ENCODE peak calls at places on chromosomes 16 and 17, in five cellular contexts. J is PC-3, F is hepatocyte, E is OCI-LY7, H is endothelial cell of umbilical vein. K is an unnamed sample. For H3K79me2, the result is how much of the 10 kb centered on the place peaks cover.

GRCh38 chr17:2939714-2940351 is 123.6 kb downstream of the OR1D5 start:
- DNase-seq in J (no peak), F (no peak), E (peak), H (no peak), K (no peak)

GRCh38 chr17:68391561-68392268 is 65.6 kb downstream of the WIPI1 start:
- DNase-seq in J (no peak), F (peak), E (no peak), H (no peak), K (no peak)

GRCh38 chr17:48854774-48855476 is 24.1 kb downstream of the CALCOCO2 start:
- DNase-seq in J (no peak), F (no peak), E (no peak), H (no peak), K (no peak)

GRCh38 chr17:6241381-6241780 is 171.2 kb downstream of the WSCD1 start:
- DNase-seq in J (peak), F (no peak), E (no peak), H (no peak), K (no peak)

GRCh38 chr16:89144681-89145080 is 26.9 kb upstream of the CDH15 start:
- DNase-seq in J (no peak), F (no peak), E (no peak), H (no peak), K (no peak)

GRCh38 chr16:79698341-79698753 is 97.8 kb upstream of the MAF start:
- DNase-seq in J (no peak), F (no peak), E (no peak), H (no peak), K (no peak)

GRCh38 chr17:72470338-72471133 is 349.7 kb downstream of the SOX9 start:
- DNase-seq in J (no peak), F (no peak), E (no peak), H (no peak), K (no peak)

GRCh38 chr17:5775098-5775497 is 190.8 kb upstream of the NLRP1 start:
- DNase-seq in J (no peak), F (no peak), E (no peak), H (no peak), K (no peak)

GRCh38 chr17:8918811-8919210 is 46.7 kb downstream of the PIK3R5 start:
- DNase-seq in J (peak), F (no peak), E (no peak), H (no peak), K (no peak)

GRCh38 chr16:48971571-48972071 is 310.0 kb downstream of the CBLN1 start:
- DNase-seq in J (peak), F (no peak), E (no peak), H (no peak), K (no peak)

GRCh38 chr17:27669136-27669535 is 38.1 kb downstream of the LGALS9 start:
- DNase-seq in J (no peak), F (no peak), E (no peak), H (no peak), K (no peak)

DNA sequence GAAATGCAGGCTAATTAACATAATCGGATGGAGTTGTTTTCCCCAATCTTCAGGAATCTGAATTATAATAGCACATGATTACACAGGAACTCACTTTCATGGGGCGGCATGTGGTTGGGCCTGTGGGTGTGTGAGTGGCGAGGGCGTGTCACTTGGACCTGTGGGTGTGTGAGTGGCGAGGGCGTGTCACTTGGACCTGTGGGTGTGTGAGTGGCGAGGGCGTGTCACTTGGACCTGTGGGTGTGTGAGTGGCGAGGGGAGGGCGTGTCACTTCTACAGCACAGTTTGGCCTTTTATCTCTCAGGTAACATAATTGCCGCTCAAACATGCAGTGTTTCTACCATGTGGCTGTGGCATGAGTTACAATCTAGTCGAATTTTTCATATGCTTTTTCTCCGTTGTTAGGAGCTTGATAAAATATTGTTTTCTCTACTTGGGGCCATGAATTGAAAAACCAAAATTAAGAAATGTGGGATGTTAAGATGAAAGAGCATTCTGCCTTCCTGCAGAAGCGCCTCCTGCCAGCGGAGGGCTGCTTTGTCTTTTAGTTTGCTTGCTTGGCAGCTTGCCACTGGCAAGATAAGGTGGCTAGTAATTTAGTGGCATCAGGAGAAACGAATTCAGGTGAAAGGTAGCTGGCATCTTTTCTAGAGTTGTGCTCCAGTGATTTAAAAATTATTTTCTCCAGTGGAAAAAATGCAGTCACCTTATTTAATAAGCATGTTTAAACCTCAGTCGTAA is 36.2 kb downstream of the USP10 start:
- DNase-seq in J (peak), F (no peak), E (no peak), H (no peak), K (peak)
- H3K79me2 ChIP-seq in J (half or more), F (half or more), E (half or more), H (half or more), K (half or more)

GRCh38 chr17:1164935-1165556 is 14.7 kb downstream of the ABR start:
- DNase-seq in J (no peak), F (no peak), E (peak), H (peak), K (no peak)

GRCh38 chr17:1162116-1162855 is 17.5 kb downstream of the ABR start:
- DNase-seq in J (no peak), F (no peak), E (no peak), H (no peak), K (peak)

GRCh38 chr17:1168537-1169234 is 11.1 kb downstream of the ABR start:
- DNase-seq in J (no peak), F (no peak), E (no peak), H (no peak), K (peak)

GRCh38 chr17:1169471-1169908 is 10.3 kb downstream of the ABR start:
- DNase-seq in J (no peak), F (no peak), E (no peak), H (no peak), K (no peak)

GRCh38 chr17:1165836-1166235 is 13.9 kb downstream of the ABR start:
- DNase-seq in J (no peak), F (no peak), E (no peak), H (no peak), K (no peak)
- H3K79me2 ChIP-seq in J (under half), F (under half), E (half or more), H (under half), K (under half)

GRCh38 chr17:57574040-57574513 is 171.0 kb downstream of the CCDC182 start:
- DNase-seq in J (peak), F (peak), E (no peak), H (no peak), K (no peak)
- H3K79me2 ChIP-seq in J (under half), F (under half), E (under half), H (under half), K (under half)

DNA sequence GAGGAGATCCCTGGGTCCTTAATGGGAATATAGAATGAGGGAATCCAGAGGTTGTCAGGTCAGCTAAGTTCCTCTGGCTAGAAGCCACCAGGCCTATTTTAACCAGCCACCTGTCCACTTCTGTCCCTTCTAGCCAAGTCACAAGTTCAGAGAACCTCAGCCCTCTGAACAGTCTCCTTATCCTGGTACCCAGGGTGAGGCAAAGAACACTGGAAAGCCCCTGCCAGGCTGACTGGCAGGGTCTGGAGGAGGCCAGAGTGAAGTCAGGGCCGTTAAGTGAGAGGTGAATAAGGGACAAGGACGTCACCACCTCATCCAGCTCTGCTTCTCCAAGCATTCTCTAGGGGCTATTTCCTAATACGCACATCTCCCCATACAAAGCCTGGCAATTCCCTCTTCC is 2.7 kb downstream of the CTDNEP1 start:
- DNase-seq in J (no peak), F (no peak), E (no peak), H (no peak), K (no peak)
- H3K79me2 ChIP-seq in J (half or more), F (half or more), E (half or more), H (half or more), K (half or more)

GRCh38 chr17:61402073-61402541 is 2.5 kb downstream of the TBX2 start:
- DNase-seq in J (no peak), F (no peak), E (no peak), H (no peak), K (no peak)

GRCh38 chr17:61404702-61405046 is 5.0 kb downstream of the TBX2 start:
- DNase-seq in J (no peak), F (no peak), E (no peak), H (no peak), K (no peak)

GRCh38 chr17:61403846-61404701 is 4.4 kb downstream of the TBX2 start:
- DNase-seq in J (no peak), F (no peak), E (no peak), H (no peak), K (no peak)

GRCh38 chr17:61401280-61402072 is 1.8 kb downstream of the TBX2 start:
- DNase-seq in J (no peak), F (no peak), E (no peak), H (no peak), K (no peak)

GRCh38 chr17:61402978-61403845 is 3.6 kb downstream of the TBX2 start:
- DNase-seq in J (no peak), F (no peak), E (no peak), H (no peak), K (no peak)
- H3K79me2 ChIP-seq in J (under half), F (half or more), E (under half), H (under half), K (under half)

GRCh38 chr17:56995776-56996175 is 17.8 kb downstream of the SCPEP1 start:
- DNase-seq in J (no peak), F (no peak), E (no peak), H (no peak), K (no peak)
- H3K79me2 ChIP-seq in J (under half), F (under half), E (under half), H (under half), K (under half)

GRCh38 chr17:77147357-77147801 is 6.6 kb downstream of the SEC14L1 start:
- DNase-seq in J (no peak), F (peak), E (peak), H (no peak), K (no peak)
- H3K79me2 ChIP-seq in J (half or more), F (half or more), E (half or more), H (half or more), K (under half)

DNA sequence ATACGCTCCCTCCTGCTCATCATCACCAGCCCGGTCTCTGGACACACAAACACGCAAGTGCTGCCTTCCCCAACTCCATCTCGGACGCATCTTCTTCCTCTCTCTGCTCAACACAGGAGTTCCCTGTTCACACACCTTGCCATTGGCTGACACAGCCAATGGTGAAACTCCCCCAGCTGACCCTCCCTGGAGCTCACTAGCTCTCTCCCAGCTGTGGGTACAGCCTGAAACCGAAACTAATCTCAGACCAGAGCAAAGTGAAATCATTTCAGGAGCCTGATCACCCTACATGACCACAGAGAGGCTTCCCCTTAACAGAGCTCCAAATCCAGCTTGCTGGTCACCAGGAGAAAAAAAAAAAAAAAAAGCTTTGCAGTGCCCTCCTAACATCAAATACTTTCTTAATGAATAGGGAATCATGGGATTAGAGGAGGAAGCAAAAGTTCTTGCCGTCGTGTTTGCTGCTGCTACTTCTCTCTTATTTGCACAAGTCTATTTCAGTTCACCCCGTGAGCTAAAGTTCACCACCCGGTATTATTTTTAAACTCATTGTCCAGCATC is 8.3 kb downstream of the CUEDC1 start:
- DNase-seq in J (peak), F (peak), E (peak), H (peak), K (no peak)
- H3K79me2 ChIP-seq in J (half or more), F (half or more), E (under half), H (under half), K (half or more)

GRCh38 chr17:78731904-78732303 is 50.2 kb downstream of the CYTH1 start:
- DNase-seq in J (no peak), F (no peak), E (no peak), H (no peak), K (no peak)
- H3K79me2 ChIP-seq in J (half or more), F (half or more), E (half or more), H (under half), K (half or more)